ENCODE peak calls at places on chromosomes 1 and 21, in four cellular contexts. F is fibroblast of lung, T is GM12865, R is cardiac fibroblast. D is an unnamed sample.

GRCh38 chr1:91732291-91732953 is 153.5 kb downstream of the TGFBR3 start:
- DNase-seq in R (peak; percentile 67), T (peak; percentile 44), F (peak; percentile 85), D (no peak)

GRCh38 chr21:24903954-24904635 is 703.2 kb downstream of the MRPL39 start:
- DNase-seq in F (no peak), R (no peak), T (peak; percentile 8), D (no peak)

GRCh38 chr1:154463512-154463990 is 38.5 kb upstream of the TDRD10 start:
- DNase-seq in F (no peak), R (no peak), T (peak; percentile 51), D (no peak)

GRCh38 chr1:58162952-58163550 is 383.5 kb downstream of the OMA1 start:
- DNase-seq in T (peak; percentile 40), R (peak; percentile 70), F (peak; percentile 69), D (no peak)

GRCh38 chr1:27624467-27625233 is 10.3 kb downstream of the FGR start:
- DNase-seq in R (no peak), T (peak; percentile 85), F (no peak), D (no peak)

GRCh38 chr1:52904590-52905375 is 16.8 kb downstream of the ECHDC2 start:
- DNase-seq in F (peak; percentile 24), R (peak; percentile 11), T (peak; percentile 63), D (no peak)

GRCh38 chr1:108592030-108592759 is 32.3 kb downstream of the EEIG2 start:
- DNase-seq in R (peak; percentile 45), T (peak; percentile 5), F (no peak), D (no peak)

GRCh38 chr1:155888481-155888880 is 22.7 kb downstream of the RIT1 start:
- DNase-seq in T (no peak), F (no peak), R (peak; percentile 18), D (no peak)

GRCh38 chr1:208985231-208985630 is 598.3 kb upstream of the CAMK1G start:
- DNase-seq in T (no peak), R (no peak), F (no peak), D (no peak)

GRCh38 chr1:162609306-162609705 is 23.0 kb upstream of the DDR2 start:
- DNase-seq in R (no peak), F (no peak), T (no peak), D (no peak)

GRCh38 chr1:100769906-100770646 is 50.5 kb downstream of the VCAM1 start:
- DNase-seq in F (peak; percentile 25), R (peak; percentile 54), T (no peak), D (no peak)

GRCh38 chr1:199403421-199404116 is 623.9 kb upstream of the NR5A2 start:
- DNase-seq in T (no peak), F (peak; percentile 86), R (peak; percentile 8), D (no peak)

GRCh38 chr1:42981871-42982270 is 23.2 kb upstream of the SLC2A1 start:
- DNase-seq in T (no peak), R (peak; percentile 83), F (no peak), D (no peak)

GRCh38 chr1:31120783-31121180 is 55.3 kb upstream of the PUM1 start:
- DNase-seq in R (no peak), F (no peak), T (no peak), D (no peak)

GRCh38 chr1:112409416-112409815 is 13.4 kb downstream of the CTTNBP2NL start:
- DNase-seq in R (no peak), T (no peak), F (no peak), D (no peak)

GRCh38 chr1:161079436-161080110 is 9.8 kb downstream of the NECTIN4 start:
- DNase-seq in T (peak; percentile 37), F (no peak), R (no peak), D (no peak)

GRCh38 chr1:118247593-118247992 is 62.6 kb upstream of the SPAG17 start:
- DNase-seq in F (peak; percentile 4), R (no peak), T (peak; percentile 23), D (no peak)

DNA sequence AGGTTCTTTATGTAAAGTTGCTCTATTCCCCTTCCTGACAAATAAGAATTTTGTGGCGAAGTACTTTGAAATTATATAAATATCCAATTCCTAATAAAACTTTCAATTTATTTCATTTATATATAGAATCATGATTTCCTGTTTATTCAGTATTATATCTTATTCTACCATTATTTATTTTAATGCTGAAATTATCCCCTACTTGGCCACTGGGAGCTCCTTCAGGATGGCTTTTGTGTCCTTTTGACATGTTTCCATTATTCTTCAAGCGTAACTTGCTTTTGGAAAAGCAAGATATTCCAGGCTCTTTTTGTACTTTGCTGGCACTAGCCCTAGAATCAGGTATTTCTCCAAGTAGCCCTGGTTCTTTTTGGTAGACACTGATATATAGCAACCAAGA is 67.2 kb upstream of the CACYBP start:
- DNase-seq in T (no peak), F (no peak), R (no peak), D (no peak)
- TF ChIP-seq CTCF in T (no peak), F (peak; percentile 15), R (peak; percentile 3), D (no peak)

DNA sequence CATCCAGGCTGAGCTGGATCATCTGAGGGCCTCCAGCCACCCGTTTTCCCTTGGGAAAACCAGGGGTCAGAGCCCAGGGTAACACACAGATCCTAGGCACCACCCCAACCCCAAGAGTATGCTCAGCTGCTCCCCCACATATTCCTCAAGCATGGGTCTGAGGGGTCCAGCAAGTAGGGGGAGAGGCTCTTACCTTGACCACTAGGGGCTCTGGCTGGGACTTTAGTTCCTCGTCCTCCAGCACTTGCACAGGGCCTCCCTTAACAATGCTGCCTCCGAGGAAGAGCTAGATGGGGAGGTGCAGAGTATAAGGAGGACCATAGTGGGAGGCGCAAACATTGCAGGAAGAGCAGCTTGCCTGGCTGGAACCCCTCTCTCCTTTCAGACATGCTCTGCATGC is 7.5 kb downstream of the SELENBP1 start:
- DNase-seq in R (no peak), T (no peak), F (no peak), D (no peak)
- TF ChIP-seq CTCF in R (no peak), T (peak; percentile 4), F (no peak), D (no peak)

DNA sequence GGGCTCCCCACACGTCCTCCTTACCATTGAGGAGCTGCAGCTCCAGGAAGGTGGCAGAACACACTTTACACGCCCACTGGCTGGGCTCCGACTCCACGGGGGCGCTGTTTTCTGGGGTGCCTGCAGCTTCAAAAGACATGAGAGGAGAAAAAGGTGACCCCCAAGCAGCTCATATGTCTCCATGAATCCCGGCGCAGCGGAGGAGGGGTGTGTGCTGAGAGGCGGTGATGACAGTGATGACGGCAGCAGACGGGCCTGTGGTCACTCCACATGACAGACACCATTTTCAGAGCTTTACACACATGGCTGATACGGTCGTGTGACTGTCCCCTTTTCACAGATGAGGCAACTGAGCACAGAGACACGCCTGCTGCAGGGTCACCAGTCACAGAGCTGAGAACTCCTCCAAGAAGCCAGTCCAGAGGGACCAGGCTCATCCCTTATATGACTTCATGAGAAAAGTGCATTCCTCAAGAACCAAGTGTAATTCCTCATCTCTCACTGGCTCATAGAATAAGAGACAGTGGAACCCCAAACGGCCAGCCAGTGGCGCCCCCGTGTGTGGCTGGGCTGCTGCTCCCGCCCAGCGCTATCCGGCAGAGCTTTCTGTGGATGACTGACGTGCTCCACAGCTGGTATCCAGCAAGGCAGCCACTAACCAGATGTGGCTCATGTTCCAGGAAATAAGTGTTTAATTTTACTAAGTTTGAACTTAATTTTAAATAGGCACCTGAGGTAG is 31.9 kb downstream of the PRDM15 start:
- DNase-seq in F (peak; percentile 49), R (no peak), T (no peak), D (no peak)
- TF ChIP-seq CTCF in F (peak; percentile 22), R (no peak), T (no peak), D (no peak)

GRCh38 chr1:114219247-114219872 is 65.7 kb upstream of the SYT6 start:
- DNase-seq in R (peak; percentile 9), T (no peak), F (peak; percentile 29), D (no peak)
- TF ChIP-seq CTCF in R (peak; percentile 14), T (no peak), F (peak; percentile 33), D (no peak)

GRCh38 chr1:203168991-203169390 is 6.6 kb downstream of the MYBPH start:
- DNase-seq in R (no peak), F (no peak), T (no peak), D (no peak)
- TF ChIP-seq CTCF in R (no peak), F (no peak), T (no peak), D (no peak)

GRCh38 chr1:26357121-26357602 is 3.2 kb upstream of the CRYBG2 start:
- DNase-seq in T (no peak), F (no peak), R (no peak), D (no peak)

GRCh38 chr1:26360807-26361604 is 7.1 kb upstream of the CRYBG2 start:
- DNase-seq in F (no peak), R (no peak), T (no peak), D (no peak)

GRCh38 chr1:26356106-26356505 is 2.2 kb upstream of the CRYBG2 start:
- DNase-seq in T (no peak), F (no peak), R (no peak), D (no peak)

GRCh38 chr1:26360051-26360806 is 6.3 kb upstream of the CRYBG2 start:
- DNase-seq in T (peak; percentile 21), R (no peak), F (no peak), D (peak; percentile 50)

DNA sequence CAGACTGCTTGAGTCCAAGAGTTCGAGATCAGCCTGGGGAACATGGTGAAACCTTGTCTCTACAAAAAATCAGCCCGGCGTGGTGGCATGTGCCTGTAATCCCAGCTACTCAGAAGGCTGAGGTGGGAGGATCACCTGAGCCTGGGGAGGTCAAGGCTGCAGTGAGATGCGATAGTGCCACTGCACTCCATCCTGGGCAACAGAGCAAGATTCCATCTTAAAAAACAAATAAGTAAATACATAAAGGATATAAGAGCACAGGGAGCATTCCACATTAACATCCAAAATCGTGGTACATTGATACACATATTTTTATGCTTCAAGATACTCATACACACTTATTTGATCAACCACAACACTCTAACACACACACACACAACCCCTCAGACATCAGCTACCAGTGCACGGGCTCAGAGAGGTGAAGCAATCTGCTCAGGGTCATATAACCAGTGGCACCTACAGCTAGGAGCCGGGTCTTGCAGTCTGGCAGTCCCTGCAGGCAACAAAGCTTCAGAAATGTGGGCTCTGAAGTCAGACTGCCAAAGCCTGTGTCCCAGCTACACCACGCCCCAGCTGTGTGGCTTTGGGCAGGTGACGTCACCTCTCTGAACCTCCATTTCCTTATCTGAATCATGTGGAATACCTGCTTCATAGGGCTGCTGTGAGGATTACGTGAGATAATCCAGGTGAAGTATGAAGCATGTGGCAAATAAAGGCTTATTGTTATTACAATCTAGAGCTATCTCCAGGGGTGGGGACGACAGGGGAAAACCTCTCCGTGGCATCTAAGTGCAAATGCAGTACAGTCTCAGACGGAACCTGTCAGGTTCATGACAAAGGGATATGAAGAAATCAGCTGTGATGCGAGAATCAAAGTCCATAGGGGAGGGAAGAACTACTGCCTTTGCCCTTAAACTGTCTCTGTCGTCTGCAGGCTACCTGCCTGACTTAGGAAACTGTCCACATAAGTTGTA is 4.8 kb upstream of the CRYBG2 start:
- DNase-seq in T (peak; percentile 18), R (no peak), F (no peak), D (no peak)
- TF ChIP-seq CTCF in T (no peak), R (no peak), F (no peak), D (no peak)

D was measured in activated B cell treated with CpG ODN at 0.5 μM for 24 hours.